ENCODE peak calls at places on chromosomes 1 and 21, in four cellular contexts. H, D, J and W are unnamed samples.

GRCh38 chr1:214546886-214547641 is 4.3 kb downstream of the PTPN14 start:
- DNase-seq in J (no peak), D (no peak), H (no peak), W (no peak)

GRCh38 chr1:42165511-42166210 is 1.1 kb upstream of the GUCA2A start:
- DNase-seq in H (no peak), D (peak; percentile 83), J (peak; percentile 87), W (no peak)

GRCh38 chr1:58939666-58940370 is 156.0 kb upstream of the JUN start:
- DNase-seq in H (no peak), J (no peak), D (no peak), W (no peak)

GRCh38 chr1:65264197-65264929 is 45.0 kb upstream of the DNAJC6 start:
- DNase-seq in D (peak; percentile 29), H (peak; percentile 2), J (no peak), W (no peak)

GRCh38 chr1:26350701-26351590 is 3.0 kb downstream of the CRYBG2 start:
- DNase-seq in H (no peak), J (peak; percentile 100), D (peak; percentile 77), W (peak; percentile 42)

GRCh38 chr1:18638818-18639193 is 8.2 kb downstream of the PAX7 start:
- DNase-seq in D (no peak), J (no peak), H (no peak), W (no peak)

GRCh38 chr1:9744106-9744799 is 79.5 kb downstream of the CLSTN1 start:
- DNase-seq in D (no peak), H (no peak), J (no peak), W (no peak)

GRCh38 chr21:41634211-41634694 is 126.3 kb upstream of the TMPRSS2 start:
- DNase-seq in J (no peak), H (no peak), D (peak; percentile 46), W (no peak)

GRCh38 chr1:2840036-2840809 is 38.7 kb upstream of the TTC34 start:
- DNase-seq in H (peak; percentile 45), D (no peak), J (no peak), W (peak; percentile 41)

GRCh38 chr1:152325111-152325510 is at the start of gene FLG:
- DNase-seq in D (no peak), J (no peak), H (no peak), W (no peak)

GRCh38 chr1:163084330-163084729 is 15.2 kb downstream of the RGS4 start:
- DNase-seq in D (no peak), H (no peak), J (no peak), W (no peak)

GRCh38 chr1:35587736-35588135 is 14.6 kb downstream of the TFAP2E start:
- DNase-seq in D (no peak), H (no peak), J (no peak), W (no peak)

GRCh38 chr1:5913876-5914275 is 78.3 kb downstream of the NPHP4 start:
- DNase-seq in J (no peak), D (no peak), H (no peak), W (no peak)

GRCh38 chr21:43866233-43866632 is 1.2 kb downstream of the AGPAT3 start:
- DNase-seq in H (peak; percentile 52), J (no peak), D (no peak), W (peak; percentile 43)

GRCh38 chr1:22689505-22689904 is 21.1 kb upstream of the EPHB2 start:
- DNase-seq in H (no peak), D (peak; percentile 49), J (peak; percentile 42), W (no peak)

GRCh38 chr1:78490861-78491310 is at the start of gene PTGFR:
- DNase-seq in H (no peak), J (no peak), D (no peak), W (no peak)

GRCh38 chr1:185483217-185483616 is 166.2 kb upstream of the IVNS1ABP start:
- DNase-seq in J (no peak), H (no peak), D (no peak), W (no peak)

GRCh38 chr1:33515112-33515511 is 42.7 kb downstream of the ZSCAN20 start:
- DNase-seq in D (no peak), H (no peak), J (no peak), W (no peak)

GRCh38 chr1:8342325-8342724 is 24.4 kb downstream of the SLC45A1 start:
- DNase-seq in H (no peak), J (peak; percentile 73), D (no peak), W (no peak)

GRCh38 chr1:228278432-228278941 is 70.6 kb downstream of the OBSCN start:
- DNase-seq in H (no peak), J (no peak), D (no peak), W (no peak)

GRCh38 chr1:32885691-32886011 is 640 bp upstream of the HPCA start:
- DNase-seq in D (no peak), H (no peak), J (no peak), W (no peak)

GRCh38 chr1:53132176-53132575 is 10.3 kb downstream of the SLC1A7 start:
- DNase-seq in J (no peak), H (no peak), D (no peak), W (no peak)

GRCh38 chr21:37849703-37850102 is 66.6 kb downstream of the KCNJ6 start:
- DNase-seq in J (no peak), D (no peak), H (peak; percentile 2), W (no peak)

GRCh38 chr1:198772626-198773025 is 133.8 kb downstream of the PTPRC start:
- DNase-seq in D (no peak), J (no peak), H (no peak), W (no peak)

GRCh38 chr1:27000092-27000816 is 6.8 kb downstream of the TRNP1 start:
- DNase-seq in D (no peak), J (no peak), H (no peak), W (no peak)

GRCh38 chr1:110336300-110337039 is 2.7 kb upstream of the RBM15 start:
- DNase-seq in J (no peak), H (no peak), D (no peak), W (no peak)

GRCh38 chr1:224565186-224565585 is 50.9 kb upstream of the CNIH3 start:
- DNase-seq in H (peak; percentile 98), D (peak; percentile 74), J (peak; percentile 25), W (no peak)

DNA sequence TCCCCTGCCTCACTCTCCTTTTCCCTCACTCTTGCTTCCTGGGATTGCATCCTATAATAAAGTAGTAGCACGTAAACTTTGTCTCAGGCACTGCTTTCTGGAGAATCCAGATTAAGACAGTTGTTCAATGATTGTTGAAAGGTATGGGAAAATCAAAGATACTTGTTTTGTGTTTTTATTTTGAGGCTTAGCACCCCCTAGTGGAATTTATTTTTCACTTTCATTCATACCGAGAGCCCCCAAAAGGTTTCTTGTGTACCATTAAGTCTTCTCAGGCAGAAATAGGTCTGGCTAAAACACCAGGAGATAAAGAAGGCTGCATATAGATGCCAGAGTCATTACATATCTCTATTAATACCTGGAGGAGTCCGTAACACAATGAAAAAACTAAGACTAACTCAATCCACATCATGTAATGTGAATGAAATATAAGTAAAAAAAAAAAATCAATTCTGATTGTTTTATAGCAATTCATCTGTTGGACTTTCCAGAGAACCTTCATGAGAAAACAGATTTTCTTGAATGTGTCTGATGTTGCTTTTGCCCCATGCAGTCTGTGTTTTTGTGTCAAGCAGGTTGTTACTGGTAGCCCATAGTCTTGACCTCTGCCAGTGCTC is 103.5 kb downstream of the RPE65 start:
- DNase-seq in J (peak; percentile 4), H (peak; percentile 27), D (peak; percentile 15), W (no peak)
- TF ChIP-seq MYC in J (no peak), H (no peak), D (no peak), W (no peak)

GRCh38 chr1:233020441-233020840 is 70.0 kb downstream of the NTPCR start:
- DNase-seq in H (no peak), J (no peak), D (no peak), W (no peak)
- TF ChIP-seq MYC in H (no peak), J (no peak), D (no peak), W (no peak)

GRCh38 chr1:172821609-172822274 is 162.8 kb downstream of the FASLG start:
- DNase-seq in H (peak; percentile 77), J (no peak), D (no peak), W (peak; percentile 38)
- TF ChIP-seq MYC in H (no peak), J (no peak), D (no peak), W (no peak)

GRCh38 chr1:217981430-217981829 is 303.7 kb upstream of the RRP15 start:
- DNase-seq in J (no peak), H (no peak), D (no peak), W (no peak)

GRCh38 chr1:217977943-217978342 is 307.1 kb upstream of the RRP15 start:
- DNase-seq in D (no peak), H (no peak), J (no peak), W (no peak)

DNA sequence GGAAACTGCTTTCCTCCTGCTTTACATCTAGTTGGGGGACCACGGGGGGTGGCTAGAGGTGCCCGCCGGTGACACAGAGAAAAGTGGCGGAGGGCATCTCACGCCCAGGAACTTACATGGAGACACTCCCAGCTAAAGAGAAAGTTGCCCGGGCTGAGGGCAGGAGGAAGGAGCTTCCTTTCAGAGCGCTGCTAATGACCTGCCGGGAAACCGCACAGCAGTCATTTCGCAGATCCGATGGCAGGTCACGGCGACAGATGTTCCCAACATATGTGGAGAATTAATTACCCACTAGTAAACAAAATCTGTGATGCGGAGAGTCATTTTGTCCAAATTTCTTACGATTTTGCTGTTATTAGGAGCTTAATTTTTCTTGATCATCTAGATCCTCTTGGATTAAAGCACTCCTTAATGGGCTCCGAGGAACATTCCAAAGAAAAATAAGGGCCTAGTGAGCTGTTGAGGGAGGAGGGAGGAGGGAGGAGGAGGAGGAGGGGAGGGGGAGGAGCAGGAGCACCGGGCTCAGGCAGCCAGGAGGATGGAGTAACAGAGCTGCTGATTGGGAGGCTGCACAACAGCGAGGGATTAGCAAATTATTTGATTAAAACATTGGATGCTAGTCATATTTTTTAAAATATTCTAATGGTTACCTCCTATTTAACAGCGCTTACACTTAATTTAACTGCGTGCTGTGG is 302.2 kb upstream of the RRP15 start:
- DNase-seq in J (no peak), D (no peak), H (no peak), W (no peak)
- TF ChIP-seq MYC in J (no peak), D (no peak), H (no peak), W (no peak)

GRCh38 chr1:52111492-52111891 is 30.4 kb upstream of the ZFYVE9 start:
- DNase-seq in J (no peak), D (no peak), H (peak; percentile 44), W (no peak)
- TF ChIP-seq MYC in J (no peak), D (no peak), H (no peak), W (no peak)

DNA sequence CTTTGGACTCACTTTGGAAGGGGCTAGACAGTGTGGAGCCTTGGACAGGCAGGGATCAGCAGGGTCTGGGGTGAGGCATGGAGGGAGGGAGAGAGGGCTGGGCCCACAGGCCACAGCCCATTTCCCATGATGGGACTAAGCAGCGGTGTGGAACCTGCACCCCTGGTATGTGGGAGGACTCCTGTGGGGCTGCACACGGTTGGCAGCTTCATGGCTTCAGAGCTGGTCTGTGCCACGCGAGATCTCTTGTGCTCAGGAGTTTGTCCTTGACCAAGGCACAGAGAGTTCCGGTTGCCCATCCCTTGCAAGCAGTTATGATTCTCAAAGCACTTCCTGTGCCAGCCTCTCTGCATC is 8.1 kb upstream of the PTTG1IP start:
- DNase-seq in D (no peak), H (peak; percentile 36), J (no peak), W (no peak)
- TF ChIP-seq MYC in D (no peak), H (no peak), J (peak; percentile 23), W (no peak)